ENCODE peak calls at places on chromosome 22, in six cellular contexts. R, V, O, M, J and Y are unnamed samples.

GRCh38 chr22:25402501-25403283 is 161.8 kb upstream of the GRK3 start:
- DNase-seq in O (peak), M (no peak), V (no peak), J (no peak), R (peak), Y (no peak)

GRCh38 chr22:36999463-36999862 is 19.8 kb downstream of the TST start:
- DNase-seq in V (no peak), R (no peak), J (no peak), M (no peak), O (no peak), Y (no peak)

GRCh38 chr22:21450858-21451331 is 16.3 kb upstream of the TMEM191C start:
- DNase-seq in J (no peak), R (no peak), M (no peak), V (peak), O (no peak), Y (no peak)

GRCh38 chr22:25452116-25452700 is 112.3 kb upstream of the GRK3 start:
- DNase-seq in J (no peak), M (no peak), R (no peak), V (no peak), O (no peak), Y (no peak)

GRCh38 chr22:47333625-47334024 is 571.2 kb downstream of the TBC1D22A start:
- DNase-seq in J (no peak), V (no peak), M (no peak), O (no peak), R (no peak), Y (no peak)

GRCh38 chr22:38308791-38309498 is 8.3 kb downstream of the CSNK1E start:
- DNase-seq in R (no peak), O (no peak), M (no peak), V (no peak), J (no peak), Y (no peak)

GRCh38 chr22:27554106-27554814 is 247.3 kb downstream of the MN1 start:
- DNase-seq in V (no peak), J (no peak), R (no peak), O (no peak), M (no peak), Y (no peak)

GRCh38 chr22:23110922-23111527 is 30.8 kb downstream of the RSPH14 start:
- DNase-seq in V (no peak), J (no peak), M (no peak), R (no peak), O (no peak), Y (no peak)

GRCh38 chr22:50071432-50072166 is 13.5 kb upstream of the TTLL8 start:
- DNase-seq in O (no peak), M (no peak), V (no peak), R (no peak), J (no peak), Y (no peak)

GRCh38 chr22:41501209-41501608 is 32.3 kb downstream of the ACO2 start:
- DNase-seq in M (peak), J (no peak), O (no peak), V (no peak), R (peak), Y (no peak)

GRCh38 chr22:40031766-40032470 is 37.2 kb downstream of the FAM83F start:
- DNase-seq in V (no peak), J (no peak), O (peak), M (peak), R (no peak), Y (no peak)

GRCh38 chr22:25661067-25661466 is 80.9 kb upstream of the MYO18B start:
- DNase-seq in J (no peak), R (no peak), M (no peak), V (no peak), O (no peak), Y (no peak)

GRCh38 chr22:24435861-24436351 is 8.5 kb downstream of the ADORA2A start:
- DNase-seq in R (peak), M (peak), J (no peak), V (no peak), O (peak), Y (peak)

GRCh38 chr22:31083923-31084810 is 3.0 kb downstream of the SMTN start:
- DNase-seq in O (no peak), R (peak), J (no peak), V (no peak), M (peak), Y (peak)

GRCh38 chr22:47129902-47130301 is 367.5 kb downstream of the TBC1D22A start:
- DNase-seq in J (no peak), V (no peak), O (no peak), M (no peak), R (no peak), Y (no peak)

GRCh38 chr22:32920032-32920628 is 118.6 kb downstream of the TIMP3 start:
- DNase-seq in V (no peak), O (no peak), M (no peak), R (no peak), J (no peak), Y (peak)